ENCODE peak calls at places on chromosomes 4 and X, in nine cellular contexts. G is adrenal gland; Z is NCI-H2081; D is HFF-Myc; E is activated CD4-positive, CD25-positive, alpha-beta regulatory T cell treated with anti-CD3 and anti-CD28 coated beads, Interleukin-2, amount 50 U/mL, for 72 hours; J is T-helper 1 cell; S is iPS-NIHi11; B is GM10248; P is amygdala. Q is an unnamed sample.
A peak's percentile ranks its signal among the peaks of the same experiment; 100 is the strongest.

GRCh38 chr4:174377613-174378012 is 93.9 kb downstream of the CEP44 start:
- DNase-seq in D (no peak), Z (no peak), P (no peak), G (no peak), J (no peak), E (no peak), S (no peak), B (no peak), Q (no peak)

GRCh38 chr4:122831515-122832196 is 5.0 kb downstream of the FGF2 start:
- DNase-seq in E (no peak), B (no peak), Z (no peak), D (no peak), J (no peak), P (no peak), G (no peak), S (no peak), Q (no peak)

GRCh38 chrX:79975605-79976004 is 38.9 kb upstream of the TBX22 start:
- DNase-seq in J (no peak), G (no peak), D (no peak), P (no peak), E (no peak), B (no peak), Z (no peak), S (no peak), Q (no peak)

GRCh38 chr4:113684534-113685091 is 76.9 kb downstream of the CAMK2D start:
- DNase-seq in S (peak; percentile 20), G (peak; percentile 66), B (no peak), D (no peak), P (no peak), E (no peak), J (peak; percentile 83), Z (no peak), Q (no peak)

GRCh38 chrX:116239944-116240391 is 69.4 kb downstream of the AGTR2 start:
- DNase-seq in J (no peak), B (no peak), G (no peak), P (no peak), Z (no peak), D (no peak), E (no peak), S (no peak), Q (no peak)

GRCh38 chr4:2788532-2789103 is 4.3 kb upstream of the SH3BP2 start:
- DNase-seq in Z (no peak), S (no peak), D (no peak), B (no peak), P (no peak), G (peak; percentile 54), J (no peak), E (peak; percentile 29), Q (no peak)

GRCh38 chr4:40423735-40424134 is 88.6 kb downstream of the CHRNA9 start:
- DNase-seq in D (no peak), S (no peak), E (no peak), B (no peak), P (no peak), Z (no peak), J (no peak), G (no peak), Q (no peak)

GRCh38 chrX:136623400-136623799 is 24.6 kb upstream of the CD40LG start:
- DNase-seq in S (no peak), E (no peak), D (no peak), G (no peak), J (no peak), B (no peak), Z (no peak), P (no peak), Q (no peak)

GRCh38 chr4:13930155-13930554 is 302.6 kb upstream of the BOD1L1 start:
- DNase-seq in D (no peak), B (no peak), S (no peak), Z (no peak), E (no peak), J (no peak), P (no peak), G (no peak), Q (no peak)

GRCh38 chr4:121998024-121998423 is 46.2 kb upstream of the TRPC3 start:
- DNase-seq in E (no peak), Z (peak; percentile 19), S (peak; percentile 28), D (no peak), G (peak; percentile 4), J (no peak), B (no peak), P (no peak), Q (no peak)

GRCh38 chr4:75637176-75637575 is 6.8 kb upstream of the CDKL2 start:
- DNase-seq in G (no peak), P (no peak), B (no peak), J (no peak), Z (no peak), E (no peak), D (no peak), S (no peak), Q (no peak)

GRCh38 chr4:144583658-144584057 is 62.3 kb upstream of the HHIP start:
- DNase-seq in Z (no peak), E (no peak), J (no peak), B (no peak), S (no peak), G (no peak), P (no peak), D (no peak), Q (no peak)

GRCh38 chrX:120517936-120518335 is 42.8 kb downstream of the CUL4B start:
- DNase-seq in S (no peak), G (no peak), P (no peak), E (no peak), J (no peak), Z (no peak), D (no peak), B (no peak), Q (no peak)

GRCh38 chrX:130878350-130879341 is 24.4 kb downstream of the ENOX2 start:
- DNase-seq in S (peak; percentile 4), G (peak; percentile 72), P (no peak), J (no peak), Z (no peak), D (peak; percentile 63), B (no peak), E (no peak), Q (no peak)

GRCh38 chrX:136259543-136259942 is 8.3 kb upstream of the MAP7D3 start:
- DNase-seq in Z (no peak), E (no peak), J (peak; percentile 39), S (no peak), B (no peak), P (no peak), G (no peak), D (no peak), Q (no peak)

GRCh38 chrX:9494806-9495205 is 29.9 kb downstream of the TBL1X start:
- DNase-seq in J (no peak), E (no peak), Z (no peak), D (no peak), S (no peak), G (no peak), P (no peak), B (no peak), Q (no peak)

GRCh38 chr4:53019485-53020382 is 157.6 kb downstream of the RASL11B start:
- DNase-seq in J (no peak), B (no peak), E (no peak), P (no peak), D (no peak), Z (no peak), G (peak; percentile 66), S (no peak), Q (no peak)

GRCh38 chr4:101393256-101393655 is 45.9 kb upstream of the PPP3CA start:
- DNase-seq in Z (no peak), J (no peak), B (no peak), E (no peak), S (peak; percentile 15), D (peak; percentile 25), P (no peak), G (peak; percentile 70), Q (no peak)

GRCh38 chr4:165383757-165384156 is 4.9 kb downstream of the CPE start:
- DNase-seq in S (no peak), Z (peak; percentile 89), P (no peak), J (no peak), B (no peak), D (no peak), G (no peak), E (no peak), Q (no peak)

GRCh38 chr4:181261279-181261678 is 981.9 kb upstream of the TENM3 start:
- DNase-seq in E (no peak), P (no peak), D (no peak), S (peak; percentile 31), G (no peak), Z (peak; percentile 71), J (no peak), B (no peak), Q (no peak)

GRCh38 chrX:129529685-129530281 is 6.5 kb upstream of the SMARCA1 start:
- DNase-seq in J (no peak), Z (peak; percentile 28), G (peak; percentile 2), S (no peak), B (no peak), D (no peak), E (no peak), P (no peak), Q (no peak)

GRCh38 chrX:56564182-56564885 is 907 bp downstream of the UBQLN2 start:
- DNase-seq in P (no peak), Z (peak; percentile 31), B (peak; percentile 16), J (peak; percentile 64), G (peak; percentile 21), E (peak; percentile 35), S (no peak), D (no peak), Q (no peak)

GRCh38 chr4:42282081-42282901 is 115.0 kb upstream of the SHISA3 start:
- DNase-seq in G (peak; percentile 64), J (peak; percentile 35), E (no peak), D (peak; percentile 24), B (peak; percentile 76), S (peak; percentile 77), P (peak; percentile 16), Z (peak; percentile 85), Q (no peak)

GRCh38 chrX:110012818-110013484 is 10.0 kb downstream of the TMEM164 start:
- DNase-seq in D (no peak), B (no peak), E (no peak), S (no peak), J (no peak), Z (peak; percentile 99), G (no peak), P (no peak), Q (no peak)

GRCh38 chr4:2251795-2252529 is 9.9 kb downstream of the MXD4 start:
- DNase-seq in P (no peak), S (peak; percentile 5), Z (no peak), D (no peak), J (no peak), B (no peak), E (peak; percentile 21), G (no peak), Q (no peak)

GRCh38 chr4:98314791-98315565 is 53.8 kb downstream of the RAP1GDS1 start:
- DNase-seq in D (no peak), E (no peak), Z (no peak), B (no peak), G (no peak), J (no peak), P (no peak), S (no peak), Q (no peak)

GRCh38 chr4:153126137-153126536 is 78.1 kb upstream of the TRIM2 start:
- DNase-seq in E (no peak), G (no peak), Z (no peak), S (no peak), D (no peak), J (no peak), P (no peak), B (no peak), Q (no peak)

GRCh38 chr4:184012937-184013336 is 107.8 kb downstream of the STOX2 start:
- DNase-seq in J (no peak), S (no peak), E (no peak), Z (no peak), B (no peak), G (no peak), P (no peak), D (no peak), Q (no peak)

GRCh38 chrX:129798888-129799287 is 19.1 kb downstream of the SASH3 start:
- DNase-seq in B (no peak), E (no peak), P (no peak), S (no peak), J (no peak), D (no peak), G (no peak), Z (no peak), Q (no peak)

GRCh38 chrX:131792789-131793462 is 230.2 kb upstream of the STK26 start:
- DNase-seq in B (no peak), G (no peak), J (peak; percentile 90), Z (peak; percentile 73), S (peak; percentile 9), E (peak; percentile 70), D (no peak), P (no peak), Q (peak; percentile 90)

GRCh38 chrX:40544343-40545250 is 36.2 kb upstream of the ATP6AP2 start:
- DNase-seq in P (no peak), S (no peak), E (no peak), D (no peak), B (no peak), J (no peak), G (no peak), Z (no peak), Q (no peak)